ENCODE peak calls at places on chromosomes 3 and 15, in seven cellular contexts. V, Z, L, W, P, K and O are unnamed samples.

GRCh38 chr3:71227344-71227743 is 356.2 kb downstream of the FOXP1 start:
- DNase-seq in V (no peak), Z (no peak), L (no peak), W (no peak), P (peak; percentile 75), K (no peak), O (no peak)

GRCh38 chr3:68986496-68987208 is 26.8 kb downstream of the EOGT start:
- DNase-seq in V (no peak), Z (no peak), L (no peak), W (no peak), P (no peak), K (no peak), O (no peak)

GRCh38 chr15:78034495-78035191 is 42.9 kb downstream of the TBC1D2B start:
- DNase-seq in V (no peak), Z (no peak), L (peak; percentile 34), W (no peak), P (peak; percentile 42), K (no peak), O (no peak)

GRCh38 chr3:11641683-11642407 is 1.9 kb downstream of the VGLL4 start:
- DNase-seq in V (peak; percentile 45), Z (peak; percentile 35), L (peak; percentile 52), W (no peak), P (peak; percentile 76), K (peak; percentile 60), O (no peak)

GRCh38 chr3:60243456-60243855 is 1007.8 kb downstream of the FHIT start:
- DNase-seq in V (no peak), Z (no peak), L (no peak), W (no peak), P (no peak), K (no peak), O (no peak)

GRCh38 chr3:108201258-108201657 is 21.0 kb downstream of the IFT57 start:
- DNase-seq in V (no peak), Z (no peak), L (no peak), W (no peak), P (no peak), K (no peak), O (no peak)

GRCh38 chr3:160003520-160004128 is 15.0 kb downstream of the IL12A start:
- DNase-seq in V (peak; percentile 68), Z (peak; percentile 78), L (peak; percentile 41), W (peak; percentile 51), P (peak; percentile 68), K (peak; percentile 13), O (peak; percentile 65)

GRCh38 chr3:22724439-22724838 is 478.7 kb upstream of the UBE2E2 start:
- DNase-seq in V (no peak), Z (no peak), L (no peak), W (no peak), P (no peak), K (peak; percentile 18), O (no peak)

GRCh38 chr3:59327324-59327939 is 277.6 kb upstream of the CFAP20DC start:
- DNase-seq in V (peak; percentile 68), Z (peak; percentile 18), L (peak; percentile 87), W (no peak), P (no peak), K (peak; percentile 99), O (peak; percentile 49)

GRCh38 chr3:50230833-50231125 is 5.2 kb upstream of the GNAI2 start:
- DNase-seq in V (no peak), Z (no peak), L (no peak), W (no peak), P (no peak), K (no peak), O (no peak)

GRCh38 chr3:59573911-59574310 is 524.1 kb upstream of the CFAP20DC start:
- DNase-seq in V (no peak), Z (peak; percentile 96), L (peak; percentile 92), W (no peak), P (no peak), K (peak; percentile 82), O (no peak)

GRCh38 chr15:46636220-46636619 is 1001.4 kb downstream of the SQOR start:
- DNase-seq in V (peak; percentile 26), Z (peak; percentile 1), L (no peak), W (no peak), P (no peak), K (no peak), O (no peak)

GRCh38 chr3:184110316-184110725 is 13.5 kb downstream of the HTR3E start:
- DNase-seq in V (peak; percentile 3), Z (peak; percentile 89), L (peak; percentile 37), W (peak; percentile 50), P (no peak), K (peak; percentile 51), O (peak; percentile 84)

GRCh38 chr3:116059421-116060096 is 385.7 kb downstream of the LSAMP start:
- DNase-seq in V (peak; percentile 29), Z (peak; percentile 88), L (peak; percentile 98), W (peak; percentile 1), P (no peak), K (peak; percentile 97), O (peak; percentile 80)

GRCh38 chr3:137765310-137766033 is 1.4 kb downstream of the SOX14 start:
- DNase-seq in V (peak; percentile 46), Z (no peak), L (no peak), W (no peak), P (no peak), K (no peak), O (no peak)
- TF ChIP-seq EZH2 in V (peak; percentile 93), Z (no peak), L (peak; percentile 62), W (no peak), P (no peak), K (peak; percentile 69), O (no peak)

GRCh38 chr3:193842029-193842782 is 249.2 kb downstream of the OPA1 start:
- DNase-seq in V (no peak), Z (no peak), L (no peak), W (no peak), P (no peak), K (no peak), O (no peak)
- H3K4me2 ChIP-seq in V (no peak overlapping the region), Z (no peak overlapping the region), L (no peak overlapping the region), W (no peak overlapping the region), P (no peak overlapping the region), K (no peak overlapping the region), O (no peak overlapping the region)

DNA sequence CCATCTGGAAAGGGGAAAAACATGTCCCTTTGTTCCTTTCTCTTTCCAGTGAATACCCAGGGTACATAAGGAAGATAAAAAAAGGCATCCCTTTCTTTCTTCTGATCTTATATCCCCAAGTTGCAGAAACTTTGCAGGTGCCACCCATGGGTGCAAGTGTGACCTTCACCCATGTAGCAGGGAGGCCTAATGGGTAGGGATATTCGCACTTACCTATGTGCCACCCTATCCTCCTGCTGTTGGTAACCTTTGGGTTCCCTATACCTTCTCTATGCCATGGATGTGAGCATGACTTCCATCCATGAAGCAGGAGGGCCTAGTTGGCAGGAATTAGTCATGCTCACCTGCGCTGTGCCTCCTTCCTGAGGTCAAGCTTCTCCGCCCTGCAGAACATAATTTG is 59.2 kb upstream of the C15orf39 start:
- DNase-seq in V (no peak), Z (no peak), L (no peak), W (no peak), P (no peak), K (no peak), O (no peak)
- H3K9me3 ChIP-seq in V (peaks cover 11% of the 10 kb centered on the region), Z (peaks cover 9% of the 10 kb centered on the region), L (peaks cover 24% of the 10 kb centered on the region), W (peaks cover 14% of the 10 kb centered on the region), P (peaks cover 7% of the 10 kb centered on the region), K (peaks cover 34% of the 10 kb centered on the region), O (peaks cover 21% of the 10 kb centered on the region)

DNA sequence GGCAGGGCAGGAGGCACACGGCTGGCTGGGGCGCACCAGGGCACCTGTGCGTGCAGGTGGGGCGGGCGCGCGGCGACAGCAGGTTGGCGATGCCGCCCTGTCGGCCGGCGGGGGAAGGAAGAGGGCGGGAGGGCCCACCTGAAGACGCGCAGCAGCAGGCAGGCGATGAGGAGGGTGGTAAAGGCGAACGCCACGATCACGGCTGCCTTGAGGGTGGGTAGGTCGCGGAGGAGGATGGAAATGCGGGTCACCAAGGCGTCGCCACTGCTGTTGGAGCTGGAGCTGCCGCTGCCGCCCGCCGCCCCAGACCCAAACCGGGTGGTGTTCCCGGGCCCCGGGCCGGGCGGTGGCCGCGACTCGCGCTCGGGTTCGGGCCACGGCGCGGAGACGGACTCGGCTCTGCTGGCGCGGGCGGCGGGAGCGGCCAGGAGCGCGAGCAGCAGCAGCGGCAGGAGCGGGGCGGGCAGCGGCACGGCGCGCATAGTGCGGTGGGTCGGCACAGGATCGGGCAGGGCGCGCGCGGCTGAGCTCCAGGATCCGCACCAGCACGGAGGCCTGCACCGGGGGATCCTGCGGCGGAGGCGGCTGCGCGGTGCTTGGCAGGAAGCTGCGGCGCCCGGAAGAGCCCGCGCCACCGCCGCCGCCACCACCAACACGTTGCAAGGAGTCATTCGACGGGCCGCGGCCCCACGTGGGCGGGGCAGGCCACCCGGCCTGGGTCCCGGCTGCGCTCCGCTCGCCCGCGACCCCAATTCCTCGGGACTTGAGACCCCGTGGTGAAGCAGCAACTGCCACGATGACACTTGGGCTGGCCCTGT is at the start of gene FAM174B:
- DNase-seq in V (peak; percentile 84), Z (peak; percentile 53), L (no peak), W (no peak), P (peak; percentile 51), K (peak; percentile 39), O (peak; percentile 51)
- TF ChIP-seq EZH2 in V (no peak), Z (no peak), L (no peak), W (no peak), P (no peak), K (no peak), O (no peak)

DNA sequence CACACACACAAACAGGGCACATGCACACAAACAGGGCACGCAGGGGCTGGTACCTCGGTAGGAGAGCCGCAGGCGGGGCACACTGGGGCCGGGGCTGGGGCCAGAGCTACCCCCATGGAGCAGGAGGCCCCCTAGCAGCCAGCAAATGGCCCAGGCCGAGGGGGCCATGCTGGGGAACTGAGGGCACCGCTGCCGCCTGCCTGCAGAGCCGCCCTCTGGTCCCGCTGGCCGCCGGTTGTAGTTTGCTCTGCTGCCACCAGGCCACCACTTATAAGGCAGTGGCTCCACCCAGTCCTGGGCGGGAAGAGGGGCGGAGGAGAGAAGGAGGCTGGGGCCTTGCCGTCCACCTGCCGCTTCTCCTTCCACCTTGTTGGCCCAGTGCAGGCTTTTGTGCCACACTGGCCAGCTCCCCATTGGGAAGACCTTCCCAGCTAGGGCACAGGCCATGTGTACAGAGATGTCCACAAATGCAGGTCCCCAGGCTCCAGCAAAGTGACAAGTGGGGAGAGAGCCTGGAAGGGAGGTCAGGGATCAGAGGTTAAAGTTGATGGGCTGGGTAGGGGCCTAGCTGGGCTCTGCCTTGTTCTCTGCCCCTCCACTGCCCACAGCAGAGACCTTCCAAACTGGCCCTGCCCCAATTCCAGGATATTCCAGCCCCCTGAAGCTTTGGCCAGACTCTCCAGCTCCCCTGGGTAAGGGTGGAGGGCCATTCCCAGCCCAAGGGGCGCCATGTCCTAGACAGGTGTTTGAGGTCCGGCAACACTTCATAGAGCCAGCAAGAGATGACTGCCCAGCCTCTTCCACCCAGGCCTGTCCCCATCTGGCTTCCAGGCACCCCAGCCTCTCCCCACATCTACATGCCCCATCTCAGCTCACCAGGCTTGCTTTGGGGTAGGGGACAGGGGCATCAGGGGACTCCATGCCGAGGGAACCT is at the start of gene SEMA3G:
- DNase-seq in V (peak; percentile 84), Z (peak; percentile 71), L (peak; percentile 50), W (peak; percentile 76), P (peak; percentile 69), K (no peak), O (peak; percentile 48)
- H3K4me2 ChIP-seq in V (peak within 1 kb of the TSS; percentile 65), Z (peak within 1 kb of the TSS; percentile 28), L (peak within 1 kb of the TSS; percentile 33), W (peak within 1 kb of the TSS; percentile 85), P (no peak within 1 kb of the TSS), K (no peak within 1 kb of the TSS), O (peak within 1 kb of the TSS; percentile 28)

GRCh38 chr3:183106635-183107034 is 7.3 kb upstream of the MCCC1 start:
- DNase-seq in V (no peak), Z (no peak), L (no peak), W (no peak), P (no peak), K (no peak), O (peak; percentile 46)

GRCh38 chr3:183108470-183108869 is 9.2 kb upstream of the MCCC1 start:
- DNase-seq in V (no peak), Z (no peak), L (no peak), W (no peak), P (no peak), K (no peak), O (no peak)

GRCh38 chr3:183108002-183108449 is 8.7 kb upstream of the MCCC1 start:
- DNase-seq in V (no peak), Z (peak; percentile 56), L (no peak), W (no peak), P (peak; percentile 41), K (peak; percentile 49), O (no peak)
- H3K9me3 ChIP-seq in V (no peaks in the 10 kb centered on the region), Z (no peaks in the 10 kb centered on the region), L (no peaks in the 10 kb centered on the region), W (no peaks in the 10 kb centered on the region), P (no peaks in the 10 kb centered on the region), K (no peaks in the 10 kb centered on the region), O (no peaks in the 10 kb centered on the region)